ENCODE peak calls at places on chromosomes 3 and 15, in four cellular contexts. One of them, this sample, is unnamed.

GRCh38 chr3:49867871-49868321 is 1.8 kb downstream of the CAMKV start:
- DNase-seq in HFF-Myc: peak; percentile 16
- DNase-seq in choroid plexus epithelial cell: peak; percentile 50
- DNase-seq in fibroblast of the aortic adventitia: peak; percentile 54
- DNase-seq in this sample: peak; percentile 62

GRCh38 chr3:186598108-186598784 is 14.6 kb upstream of the AHSG start:
- DNase-seq in choroid plexus epithelial cell: peak; percentile 50
- DNase-seq in fibroblast of the aortic adventitia: peak; percentile 65
- DNase-seq in HFF-Myc: no peak
- DNase-seq in this sample: peak; percentile 68

GRCh38 chr15:25501828-25502446 is 63.1 kb upstream of the UBE3A start:
- DNase-seq in choroid plexus epithelial cell: peak; percentile 20
- DNase-seq in fibroblast of the aortic adventitia: peak; percentile 51
- DNase-seq in HFF-Myc: peak; percentile 20
- DNase-seq in this sample: peak; percentile 39

GRCh38 chr3:194386066-194386465 is 13.0 kb downstream of the GP5 start:
- DNase-seq in HFF-Myc: no peak
- DNase-seq in choroid plexus epithelial cell: no peak
- DNase-seq in fibroblast of the aortic adventitia: no peak
- DNase-seq in this sample: no peak

GRCh38 chr3:123412811-123413588 is 35.9 kb downstream of the ADCY5 start:
- DNase-seq in fibroblast of the aortic adventitia: no peak
- DNase-seq in choroid plexus epithelial cell: no peak
- DNase-seq in HFF-Myc: no peak
- DNase-seq in this sample: no peak

GRCh38 chr3:106281231-106281630 is 412.4 kb upstream of the CBLB start:
- DNase-seq in fibroblast of the aortic adventitia: peak; percentile 25
- DNase-seq in HFF-Myc: peak; percentile 52
- DNase-seq in choroid plexus epithelial cell: peak; percentile 73
- DNase-seq in this sample: no peak

GRCh38 chr3:50388021-50388719 is 28.8 kb upstream of the TMEM115 start:
- DNase-seq in fibroblast of the aortic adventitia: no peak
- DNase-seq in choroid plexus epithelial cell: peak; percentile 28
- DNase-seq in HFF-Myc: no peak
- DNase-seq in this sample: no peak

GRCh38 chr3:31772155-31772761 is 208.8 kb downstream of the OSBPL10 start:
- DNase-seq in choroid plexus epithelial cell: no peak
- DNase-seq in HFF-Myc: no peak
- DNase-seq in fibroblast of the aortic adventitia: no peak
- DNase-seq in this sample: no peak

GRCh38 chr15:88246666-88247446 is 9.7 kb downstream of the NTRK3 start:
- DNase-seq in HFF-Myc: peak; percentile 16
- DNase-seq in fibroblast of the aortic adventitia: peak; percentile 81
- DNase-seq in choroid plexus epithelial cell: peak; percentile 73
- DNase-seq in this sample: peak; percentile 76

GRCh38 chr15:45126535-45127158 is 3.0 kb downstream of the DUOXA1 start:
- DNase-seq in HFF-Myc: no peak
- DNase-seq in fibroblast of the aortic adventitia: peak; percentile 34
- DNase-seq in choroid plexus epithelial cell: peak; percentile 54
- DNase-seq in this sample: peak; percentile 49

GRCh38 chr3:27712136-27713065 is 9.7 kb downstream of the EOMES start:
- DNase-seq in choroid plexus epithelial cell: peak; percentile 90
- DNase-seq in fibroblast of the aortic adventitia: peak; percentile 81
- DNase-seq in HFF-Myc: peak; percentile 30
- DNase-seq in this sample: peak; percentile 87

GRCh38 chr3:32577621-32578556 is 7.2 kb upstream of the DYNC1LI1 start:
- DNase-seq in fibroblast of the aortic adventitia: peak; percentile 65
- DNase-seq in choroid plexus epithelial cell: peak; percentile 57
- DNase-seq in HFF-Myc: no peak
- DNase-seq in this sample: peak; percentile 64

GRCh38 chr3:194671511-194671899 is 486 bp downstream of the LSG1 start:
- DNase-seq in choroid plexus epithelial cell: peak; percentile 73
- DNase-seq in HFF-Myc: no peak
- DNase-seq in fibroblast of the aortic adventitia: peak; percentile 59
- DNase-seq in this sample: peak; percentile 56

GRCh38 chr3:143847787-143848631 is at the start of gene SLC9A9:
- DNase-seq in choroid plexus epithelial cell: peak; percentile 82
- DNase-seq in HFF-Myc: peak; percentile 49
- DNase-seq in fibroblast of the aortic adventitia: peak; percentile 79
- DNase-seq in this sample: peak; percentile 73

GRCh38 chr3:43405888-43406636 is 119.7 kb downstream of the SNRK start:
- DNase-seq in HFF-Myc: no peak
- DNase-seq in fibroblast of the aortic adventitia: no peak
- DNase-seq in choroid plexus epithelial cell: peak; percentile 96
- DNase-seq in this sample: peak; percentile 95

GRCh38 chr3:11535207-11535960 is 108.3 kb downstream of the VGLL4 start:
- DNase-seq in HFF-Myc: no peak
- DNase-seq in choroid plexus epithelial cell: no peak
- DNase-seq in fibroblast of the aortic adventitia: no peak
- DNase-seq in this sample: no peak

GRCh38 chr15:25678498-25678865 is 184.6 kb downstream of the ATP10A start:
- DNase-seq in choroid plexus epithelial cell: no peak
- DNase-seq in fibroblast of the aortic adventitia: no peak
- DNase-seq in HFF-Myc: no peak
- DNase-seq in this sample: no peak

GRCh38 chr15:68821190-68821897 is 649 bp upstream of the ANP32A start:
- DNase-seq in fibroblast of the aortic adventitia: no peak
- DNase-seq in HFF-Myc: no peak
- DNase-seq in choroid plexus epithelial cell: no peak
- DNase-seq in this sample: no peak

GRCh38 chr3:171116365-171116764 is 89.8 kb upstream of the SLC2A2 start:
- DNase-seq in fibroblast of the aortic adventitia: peak; percentile 46
- DNase-seq in choroid plexus epithelial cell: no peak
- DNase-seq in HFF-Myc: peak; percentile 16
- DNase-seq in this sample: peak; percentile 25

GRCh38 chr3:141393151-141394076 is 25.1 kb downstream of the ZBTB38 start:
- DNase-seq in choroid plexus epithelial cell: no peak
- DNase-seq in fibroblast of the aortic adventitia: peak; percentile 68
- DNase-seq in HFF-Myc: no peak
- DNase-seq in this sample: no peak

GRCh38 chr3:152352559-152352958 is 83.8 kb downstream of the MBNL1 start:
- DNase-seq in HFF-Myc: no peak
- DNase-seq in choroid plexus epithelial cell: peak; percentile 39
- DNase-seq in fibroblast of the aortic adventitia: no peak
- DNase-seq in this sample: peak; percentile 36

GRCh38 chr3:4358273-4358672 is 55.1 kb downstream of the SETMAR start:
- DNase-seq in HFF-Myc: no peak
- DNase-seq in choroid plexus epithelial cell: no peak
- DNase-seq in fibroblast of the aortic adventitia: no peak
- DNase-seq in this sample: no peak

GRCh38 chr3:65080432-65080831 is 392.6 kb upstream of the ADAMTS9 start:
- DNase-seq in HFF-Myc: no peak
- DNase-seq in choroid plexus epithelial cell: no peak
- DNase-seq in fibroblast of the aortic adventitia: no peak
- DNase-seq in this sample: no peak

GRCh38 chr15:66654718-66655375 is 47.2 kb upstream of the SMAD6 start:
- DNase-seq in fibroblast of the aortic adventitia: no peak
- DNase-seq in HFF-Myc: no peak
- DNase-seq in choroid plexus epithelial cell: no peak
- DNase-seq in this sample: no peak

GRCh38 chr3:134299185-134299887 is 48.7 kb upstream of the RYK start:
- DNase-seq in fibroblast of the aortic adventitia: peak; percentile 74
- DNase-seq in HFF-Myc: no peak
- DNase-seq in choroid plexus epithelial cell: peak; percentile 78
- DNase-seq in this sample: peak; percentile 70

GRCh38 chr3:191197761-191198160 is 1.3 kb upstream of the OSTN start:
- DNase-seq in choroid plexus epithelial cell: no peak
- DNase-seq in fibroblast of the aortic adventitia: no peak
- DNase-seq in HFF-Myc: no peak
- DNase-seq in this sample: no peak

GRCh38 chr3:20043398-20043797 is 3.2 kb downstream of the KAT2B start:
- DNase-seq in fibroblast of the aortic adventitia: peak; percentile 75
- DNase-seq in HFF-Myc: no peak
- DNase-seq in choroid plexus epithelial cell: peak; percentile 57
- DNase-seq in this sample: peak; percentile 35

GRCh38 chr3:30285188-30286006 is 321.0 kb upstream of the TGFBR2 start:
- DNase-seq in HFF-Myc: no peak
- DNase-seq in fibroblast of the aortic adventitia: no peak
- DNase-seq in choroid plexus epithelial cell: no peak
- DNase-seq in this sample: no peak

GRCh38 chr15:79623488-79623887 is 191.4 kb downstream of the MINAR1 start:
- DNase-seq in HFF-Myc: no peak
- DNase-seq in fibroblast of the aortic adventitia: no peak
- DNase-seq in choroid plexus epithelial cell: no peak
- DNase-seq in this sample: no peak

GRCh38 chr3:133361435-133361834 is 38.4 kb upstream of the BFSP2 start:
- DNase-seq in choroid plexus epithelial cell: no peak
- DNase-seq in fibroblast of the aortic adventitia: no peak
- DNase-seq in HFF-Myc: no peak
- DNase-seq in this sample: no peak

GRCh38 chr3:14332392-14332791 is 70.0 kb upstream of the SLC6A6 start:
- DNase-seq in fibroblast of the aortic adventitia: no peak
- DNase-seq in HFF-Myc: no peak
- DNase-seq in choroid plexus epithelial cell: no peak
- DNase-seq in this sample: no peak

GRCh38 chr3:25527796-25528195 is 99.7 kb downstream of the RARB start:
- DNase-seq in HFF-Myc: no peak
- DNase-seq in fibroblast of the aortic adventitia: peak; percentile 54
- DNase-seq in choroid plexus epithelial cell: peak; percentile 51
- DNase-seq in this sample: no peak

GRCh38 chr3:161551697-161552096 is 55.1 kb downstream of the OTOL1 start:
- DNase-seq in choroid plexus epithelial cell: no peak
- DNase-seq in fibroblast of the aortic adventitia: no peak
- DNase-seq in HFF-Myc: no peak
- DNase-seq in this sample: no peak

GRCh38 chr3:12961726-12962036 is 111.5 kb downstream of the IQSEC1 start:
- DNase-seq in HFF-Myc: no peak
- DNase-seq in fibroblast of the aortic adventitia: no peak
- DNase-seq in choroid plexus epithelial cell: no peak
- DNase-seq in this sample: no peak

GRCh38 chr3:12961007-12961725 is 112.1 kb downstream of the IQSEC1 start:
- DNase-seq in choroid plexus epithelial cell: no peak
- DNase-seq in fibroblast of the aortic adventitia: no peak
- DNase-seq in HFF-Myc: no peak
- DNase-seq in this sample: no peak

GRCh38 chr3:12959395-12959794 is 113.8 kb downstream of the IQSEC1 start:
- DNase-seq in choroid plexus epithelial cell: no peak
- DNase-seq in HFF-Myc: no peak
- DNase-seq in fibroblast of the aortic adventitia: no peak
- DNase-seq in this sample: no peak

GRCh38 chr3:12959838-12960378 is 113.3 kb downstream of the IQSEC1 start:
- DNase-seq in fibroblast of the aortic adventitia: no peak
- DNase-seq in choroid plexus epithelial cell: no peak
- DNase-seq in HFF-Myc: no peak
- DNase-seq in this sample: no peak

GRCh38 chr3:12960497-12960896 is 112.7 kb downstream of the IQSEC1 start:
- DNase-seq in fibroblast of the aortic adventitia: no peak
- DNase-seq in choroid plexus epithelial cell: no peak
- DNase-seq in HFF-Myc: no peak
- DNase-seq in this sample: no peak
- H3K4me3 ChIP-seq in fibroblast of the aortic adventitia: no peak overlapping the region
- H3K4me3 ChIP-seq in choroid plexus epithelial cell: no peak overlapping the region
- H3K4me3 ChIP-seq in HFF-Myc: no peak overlapping the region
- H3K4me3 ChIP-seq in this sample: no peak overlapping the region

GRCh38 chr3:95752199-95752598 is 1062.2 kb upstream of the EPHA6 start:
- DNase-seq in fibroblast of the aortic adventitia: no peak
- DNase-seq in HFF-Myc: no peak
- DNase-seq in choroid plexus epithelial cell: no peak
- DNase-seq in this sample: no peak
- TF ChIP-seq CTCF in fibroblast of the aortic adventitia: no peak
- TF ChIP-seq CTCF in HFF-Myc: no peak
- TF ChIP-seq CTCF in choroid plexus epithelial cell: no peak
- TF ChIP-seq CTCF in this sample: no peak

GRCh38 chr15:30928076-30928475 is 24.4 kb downstream of the FAN1 start:
- DNase-seq in fibroblast of the aortic adventitia: no peak
- DNase-seq in choroid plexus epithelial cell: no peak
- DNase-seq in HFF-Myc: no peak
- DNase-seq in this sample: no peak
- H3K4me3 ChIP-seq in fibroblast of the aortic adventitia: no peak overlapping the region
- H3K4me3 ChIP-seq in choroid plexus epithelial cell: no peak overlapping the region
- H3K4me3 ChIP-seq in HFF-Myc: no peak overlapping the region
- H3K4me3 ChIP-seq in this sample: no peak overlapping the region

DNA sequence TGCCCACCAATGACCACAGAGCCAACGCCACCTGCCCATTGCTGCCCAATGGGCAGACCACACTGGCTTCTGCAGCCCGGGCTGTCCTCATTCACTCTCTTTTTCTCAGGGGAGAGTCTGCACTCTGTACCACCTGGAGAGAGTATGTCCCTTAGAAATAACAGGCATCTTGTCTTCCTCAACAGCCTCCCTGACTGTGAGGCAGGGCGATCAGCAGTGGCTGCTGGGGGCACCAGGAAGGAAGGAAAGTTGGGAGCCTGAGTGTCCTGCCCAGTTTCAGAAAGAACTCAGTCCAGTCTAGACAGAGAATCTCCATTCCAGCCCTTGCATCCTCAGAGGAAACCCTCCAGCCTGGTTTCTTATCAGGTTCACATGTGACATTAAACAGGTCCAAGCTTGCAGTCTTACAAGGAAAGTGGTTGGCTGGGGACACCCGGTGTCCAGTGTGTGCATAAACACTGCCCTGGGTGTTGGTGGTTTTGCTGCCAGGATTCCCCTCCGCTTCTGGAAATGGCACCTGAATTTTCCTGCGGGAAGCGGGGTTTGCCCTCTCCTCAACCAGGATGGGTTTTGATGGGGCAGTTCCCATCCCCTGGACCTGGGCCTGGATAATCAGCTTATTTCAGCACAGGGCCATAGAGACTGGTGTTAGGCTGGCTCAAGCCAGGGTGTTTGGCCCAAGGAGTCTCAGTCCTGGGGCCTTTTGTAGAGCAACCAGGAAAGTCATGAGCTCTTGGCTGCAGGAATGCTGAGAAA is 37.1 kb downstream of the SSUH2 start:
- DNase-seq in fibroblast of the aortic adventitia: peak; percentile 93
- DNase-seq in HFF-Myc: peak; percentile 35
- DNase-seq in choroid plexus epithelial cell: peak; percentile 93
- DNase-seq in this sample: peak; percentile 91
- TF ChIP-seq CTCF in fibroblast of the aortic adventitia: peak; percentile 82
- TF ChIP-seq CTCF in HFF-Myc: peak; percentile 68
- TF ChIP-seq CTCF in choroid plexus epithelial cell: peak; percentile 87
- TF ChIP-seq CTCF in this sample: peak; percentile 85